ENCODE peak calls at places on chromosomes 3 and 15, in seven cellular contexts. One of them, this sample, is unnamed. For H3K27me3, the result is how much of the 10 kb centered on the place peaks cover.

GRCh38 chr3:146218880-146219866 is 31.7 kb downstream of the PLSCR4 start:
- DNase-seq in stomach: peak
- DNase-seq in CD4-positive, alpha-beta T cell: peak
- DNase-seq in Karpas-422: peak
- DNase-seq in mammary epithelial cell: no peak
- DNase-seq in colonic mucosa: peak
- DNase-seq in breast epithelium: no peak
- DNase-seq in this sample: no peak

GRCh38 chr3:102354818-102355515 is 79.8 kb upstream of the ZPLD1 start:
- DNase-seq in CD4-positive, alpha-beta T cell: no peak
- DNase-seq in colonic mucosa: no peak
- DNase-seq in Karpas-422: no peak
- DNase-seq in breast epithelium: no peak
- DNase-seq in stomach: no peak
- DNase-seq in mammary epithelial cell: peak
- DNase-seq in this sample: no peak

GRCh38 chr3:12135029-12135634 is 23.6 kb downstream of the TIMP4 start:
- DNase-seq in mammary epithelial cell: peak
- DNase-seq in colonic mucosa: peak
- DNase-seq in breast epithelium: peak
- DNase-seq in stomach: peak
- DNase-seq in Karpas-422: peak
- DNase-seq in CD4-positive, alpha-beta T cell: peak
- DNase-seq in this sample: peak

GRCh38 chr3:36992806-36993325 is at the start of gene EPM2AIP1:
- DNase-seq in colonic mucosa: no peak
- DNase-seq in mammary epithelial cell: no peak
- DNase-seq in stomach: no peak
- DNase-seq in Karpas-422: no peak
- DNase-seq in breast epithelium: no peak
- DNase-seq in CD4-positive, alpha-beta T cell: no peak
- DNase-seq in this sample: no peak

GRCh38 chr3:15860014-15860934 is 62.5 kb upstream of the ANKRD28 start:
- DNase-seq in mammary epithelial cell: peak
- DNase-seq in Karpas-422: peak
- DNase-seq in stomach: peak
- DNase-seq in colonic mucosa: peak
- DNase-seq in CD4-positive, alpha-beta T cell: no peak
- DNase-seq in breast epithelium: peak
- DNase-seq in this sample: peak

GRCh38 chr3:71875461-71875947 is 90.6 kb upstream of the PROK2 start:
- DNase-seq in stomach: peak
- DNase-seq in CD4-positive, alpha-beta T cell: peak
- DNase-seq in breast epithelium: peak
- DNase-seq in Karpas-422: peak
- DNase-seq in mammary epithelial cell: peak
- DNase-seq in colonic mucosa: peak
- DNase-seq in this sample: peak

GRCh38 chr15:70875001-70875782 is 17.0 kb downstream of the THAP10 start:
- DNase-seq in breast epithelium: no peak
- DNase-seq in CD4-positive, alpha-beta T cell: no peak
- DNase-seq in colonic mucosa: no peak
- DNase-seq in stomach: no peak
- DNase-seq in mammary epithelial cell: peak
- DNase-seq in Karpas-422: no peak
- DNase-seq in this sample: no peak

GRCh38 chr3:9183811-9184463 is 65.5 kb downstream of the SRGAP3 start:
- DNase-seq in CD4-positive, alpha-beta T cell: no peak
- DNase-seq in colonic mucosa: no peak
- DNase-seq in breast epithelium: no peak
- DNase-seq in mammary epithelial cell: no peak
- DNase-seq in stomach: no peak
- DNase-seq in Karpas-422: no peak
- DNase-seq in this sample: no peak

GRCh38 chr3:185065059-185065458 is 87.8 kb downstream of the C3orf70 start:
- DNase-seq in CD4-positive, alpha-beta T cell: no peak
- DNase-seq in colonic mucosa: no peak
- DNase-seq in mammary epithelial cell: no peak
- DNase-seq in breast epithelium: no peak
- DNase-seq in Karpas-422: no peak
- DNase-seq in stomach: no peak
- DNase-seq in this sample: no peak

GRCh38 chr15:90660195-90660995 is 56.8 kb upstream of the BLM start:
- DNase-seq in colonic mucosa: peak
- DNase-seq in CD4-positive, alpha-beta T cell: peak
- DNase-seq in mammary epithelial cell: peak
- DNase-seq in stomach: peak
- DNase-seq in Karpas-422: peak
- DNase-seq in breast epithelium: peak
- DNase-seq in this sample: peak

GRCh38 chr3:13595485-13595884 is 46.6 kb downstream of the FBLN2 start:
- DNase-seq in CD4-positive, alpha-beta T cell: no peak
- DNase-seq in mammary epithelial cell: no peak
- DNase-seq in colonic mucosa: no peak
- DNase-seq in breast epithelium: no peak
- DNase-seq in Karpas-422: no peak
- DNase-seq in stomach: no peak
- DNase-seq in this sample: no peak

GRCh38 chr3:8164145-8164544 is 337.5 kb upstream of the LMCD1 start:
- DNase-seq in Karpas-422: no peak
- DNase-seq in stomach: no peak
- DNase-seq in mammary epithelial cell: no peak
- DNase-seq in CD4-positive, alpha-beta T cell: no peak
- DNase-seq in breast epithelium: no peak
- DNase-seq in colonic mucosa: no peak
- DNase-seq in this sample: no peak

GRCh38 chr3:131223373-131224289 is 157.9 kb upstream of the NUDT16 start:
- DNase-seq in colonic mucosa: no peak
- DNase-seq in Karpas-422: no peak
- DNase-seq in mammary epithelial cell: no peak
- DNase-seq in stomach: no peak
- DNase-seq in CD4-positive, alpha-beta T cell: no peak
- DNase-seq in breast epithelium: no peak
- DNase-seq in this sample: no peak

GRCh38 chr15:51030649-51031316 is 63.9 kb downstream of the TNFAIP8L3 start:
- DNase-seq in Karpas-422: no peak
- DNase-seq in breast epithelium: no peak
- DNase-seq in colonic mucosa: no peak
- DNase-seq in CD4-positive, alpha-beta T cell: no peak
- DNase-seq in stomach: peak
- DNase-seq in mammary epithelial cell: peak
- DNase-seq in this sample: no peak

GRCh38 chr3:126985143-126985985 is 2.4 kb downstream of the PLXNA1 start:
- DNase-seq in stomach: no peak
- DNase-seq in breast epithelium: no peak
- DNase-seq in CD4-positive, alpha-beta T cell: no peak
- DNase-seq in colonic mucosa: no peak
- DNase-seq in mammary epithelial cell: no peak
- DNase-seq in Karpas-422: no peak
- DNase-seq in this sample: no peak

GRCh38 chr15:22967084-22967770 is 12.9 kb downstream of the CYFIP1 start:
- DNase-seq in mammary epithelial cell: no peak
- DNase-seq in Karpas-422: no peak
- DNase-seq in colonic mucosa: no peak
- DNase-seq in breast epithelium: no peak
- DNase-seq in CD4-positive, alpha-beta T cell: no peak
- DNase-seq in stomach: no peak
- DNase-seq in this sample: peak

GRCh38 chr3:72035606-72036005 is 250.7 kb upstream of the PROK2 start:
- DNase-seq in Karpas-422: no peak
- DNase-seq in breast epithelium: no peak
- DNase-seq in colonic mucosa: no peak
- DNase-seq in stomach: no peak
- DNase-seq in mammary epithelial cell: no peak
- DNase-seq in CD4-positive, alpha-beta T cell: no peak
- DNase-seq in this sample: no peak

GRCh38 chr15:47872869-47873301 is 155.6 kb downstream of the SEMA6D start:
- DNase-seq in Karpas-422: no peak
- DNase-seq in mammary epithelial cell: no peak
- DNase-seq in CD4-positive, alpha-beta T cell: no peak
- DNase-seq in colonic mucosa: no peak
- DNase-seq in stomach: no peak
- DNase-seq in breast epithelium: no peak
- DNase-seq in this sample: no peak

GRCh38 chr3:8891328-8891727 is 71.9 kb downstream of the RAD18 start:
- DNase-seq in breast epithelium: no peak
- DNase-seq in CD4-positive, alpha-beta T cell: no peak
- DNase-seq in Karpas-422: no peak
- DNase-seq in stomach: no peak
- DNase-seq in colonic mucosa: no peak
- DNase-seq in mammary epithelial cell: no peak
- DNase-seq in this sample: no peak

GRCh38 chr15:22922003-22922402 is 58.2 kb downstream of the CYFIP1 start:
- DNase-seq in stomach: no peak
- DNase-seq in breast epithelium: no peak
- DNase-seq in Karpas-422: no peak
- DNase-seq in CD4-positive, alpha-beta T cell: no peak
- DNase-seq in colonic mucosa: no peak
- DNase-seq in mammary epithelial cell: no peak
- DNase-seq in this sample: no peak

GRCh38 chr3:41682996-41683395 is 278.9 kb downstream of the ULK4 start:
- DNase-seq in mammary epithelial cell: peak
- DNase-seq in colonic mucosa: no peak
- DNase-seq in Karpas-422: no peak
- DNase-seq in breast epithelium: no peak
- DNase-seq in stomach: no peak
- DNase-seq in CD4-positive, alpha-beta T cell: no peak
- DNase-seq in this sample: no peak

GRCh38 chr3:14363379-14363778 is 39.0 kb upstream of the SLC6A6 start:
- DNase-seq in stomach: no peak
- DNase-seq in Karpas-422: no peak
- DNase-seq in breast epithelium: no peak
- DNase-seq in colonic mucosa: no peak
- DNase-seq in mammary epithelial cell: no peak
- DNase-seq in CD4-positive, alpha-beta T cell: no peak
- DNase-seq in this sample: no peak

GRCh38 chr15:44541282-44541958 is 4.5 kb downstream of the EIF3J start:
- DNase-seq in breast epithelium: no peak
- DNase-seq in CD4-positive, alpha-beta T cell: no peak
- DNase-seq in stomach: no peak
- DNase-seq in mammary epithelial cell: peak
- DNase-seq in Karpas-422: no peak
- DNase-seq in colonic mucosa: no peak
- DNase-seq in this sample: no peak

GRCh38 chr3:49005298-49005680 is 1.9 kb upstream of the WDR6 start:
- DNase-seq in Karpas-422: no peak
- DNase-seq in breast epithelium: no peak
- DNase-seq in mammary epithelial cell: no peak
- DNase-seq in CD4-positive, alpha-beta T cell: no peak
- DNase-seq in colonic mucosa: no peak
- DNase-seq in stomach: no peak
- DNase-seq in this sample: no peak

GRCh38 chr3:49004352-49005297 is 2.6 kb upstream of the WDR6 start:
- DNase-seq in breast epithelium: no peak
- DNase-seq in Karpas-422: no peak
- DNase-seq in CD4-positive, alpha-beta T cell: no peak
- DNase-seq in mammary epithelial cell: no peak
- DNase-seq in stomach: no peak
- DNase-seq in colonic mucosa: peak
- DNase-seq in this sample: peak

GRCh38 chr3:49006591-49007067 is 562 bp upstream of the WDR6 start:
- DNase-seq in breast epithelium: no peak
- DNase-seq in mammary epithelial cell: no peak
- DNase-seq in CD4-positive, alpha-beta T cell: no peak
- DNase-seq in colonic mucosa: peak
- DNase-seq in stomach: no peak
- DNase-seq in Karpas-422: no peak
- DNase-seq in this sample: no peak

GRCh38 chr3:49007068-49007770 is at the start of gene WDR6:
- DNase-seq in CD4-positive, alpha-beta T cell: peak
- DNase-seq in stomach: peak
- DNase-seq in Karpas-422: peak
- DNase-seq in colonic mucosa: peak
- DNase-seq in mammary epithelial cell: peak
- DNase-seq in breast epithelium: peak
- DNase-seq in this sample: peak

DNA sequence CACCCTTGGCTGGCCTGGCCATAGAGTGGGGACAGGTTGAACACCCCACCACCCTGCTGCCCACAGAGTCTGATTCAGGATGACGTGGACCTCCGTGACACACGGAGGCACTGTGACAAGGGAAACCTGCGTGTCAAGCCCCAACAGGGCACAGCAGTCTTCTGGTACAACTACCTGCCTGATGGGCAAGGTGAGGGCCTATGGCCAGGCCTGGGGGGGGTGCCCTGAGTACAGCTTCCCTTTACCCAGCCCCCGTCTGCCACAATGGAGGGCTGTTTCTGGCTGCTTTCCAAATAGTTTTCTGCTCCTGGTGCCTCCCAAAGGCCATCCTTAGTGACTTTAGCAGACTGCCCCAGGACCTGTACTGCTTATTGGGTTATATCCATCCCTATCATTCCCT is 1.2 kb upstream of the WDR6 start:
- DNase-seq in stomach: no peak
- DNase-seq in CD4-positive, alpha-beta T cell: no peak
- DNase-seq in Karpas-422: no peak
- DNase-seq in breast epithelium: no peak
- DNase-seq in colonic mucosa: no peak
- DNase-seq in mammary epithelial cell: no peak
- DNase-seq in this sample: no peak
- H3K27me3 ChIP-seq in stomach: under half
- H3K27me3 ChIP-seq in CD4-positive, alpha-beta T cell: under half
- H3K27me3 ChIP-seq in Karpas-422: under half
- H3K27me3 ChIP-seq in breast epithelium: under half
- H3K27me3 ChIP-seq in colonic mucosa: under half
- H3K27me3 ChIP-seq in mammary epithelial cell: under half
- H3K27me3 ChIP-seq in this sample: under half

GRCh38 chr3:173111321-173111720 is 29.7 kb downstream of the SPATA16 start:
- DNase-seq in CD4-positive, alpha-beta T cell: no peak
- DNase-seq in colonic mucosa: no peak
- DNase-seq in Karpas-422: no peak
- DNase-seq in breast epithelium: no peak
- DNase-seq in stomach: no peak
- DNase-seq in mammary epithelial cell: no peak
- DNase-seq in this sample: no peak
- H3K27me3 ChIP-seq in CD4-positive, alpha-beta T cell: under half
- H3K27me3 ChIP-seq in colonic mucosa: under half
- H3K27me3 ChIP-seq in Karpas-422: under half
- H3K27me3 ChIP-seq in breast epithelium: under half
- H3K27me3 ChIP-seq in stomach: under half
- H3K27me3 ChIP-seq in mammary epithelial cell: under half
- H3K27me3 ChIP-seq in this sample: under half

DNA sequence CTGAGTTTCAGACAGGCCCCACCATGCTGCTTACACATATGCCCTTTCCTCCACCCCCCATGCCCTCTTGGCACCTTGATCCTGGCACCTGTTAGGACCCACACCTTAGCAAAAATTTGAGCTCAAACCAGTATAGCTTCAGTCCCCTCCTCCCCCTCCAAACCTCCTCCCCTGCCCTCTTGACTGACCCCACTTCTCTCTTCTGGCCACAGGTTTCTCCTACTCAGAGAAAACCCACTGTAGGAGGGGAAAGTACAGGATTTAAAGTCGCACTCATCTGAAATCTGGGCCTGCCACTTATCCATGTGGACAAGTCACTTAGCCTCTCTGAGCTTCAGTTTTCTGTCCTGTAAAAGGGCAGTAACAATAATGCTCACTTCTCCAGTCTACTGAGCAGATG is 142.8 kb downstream of the MEGF11 start:
- DNase-seq in colonic mucosa: no peak
- DNase-seq in stomach: no peak
- DNase-seq in breast epithelium: no peak
- DNase-seq in mammary epithelial cell: no peak
- DNase-seq in CD4-positive, alpha-beta T cell: no peak
- DNase-seq in Karpas-422: no peak
- DNase-seq in this sample: no peak
- H3K27me3 ChIP-seq in colonic mucosa: under half
- H3K27me3 ChIP-seq in stomach: under half
- H3K27me3 ChIP-seq in breast epithelium: under half
- H3K27me3 ChIP-seq in mammary epithelial cell: under half
- H3K27me3 ChIP-seq in CD4-positive, alpha-beta T cell: under half
- H3K27me3 ChIP-seq in Karpas-422: under half
- H3K27me3 ChIP-seq in this sample: under half

GRCh38 chr15:58060575-58060974 is 4.9 kb downstream of the ALDH1A2 start:
- DNase-seq in Karpas-422: no peak
- DNase-seq in mammary epithelial cell: no peak
- DNase-seq in CD4-positive, alpha-beta T cell: no peak
- DNase-seq in stomach: no peak
- DNase-seq in colonic mucosa: no peak
- DNase-seq in breast epithelium: no peak
- DNase-seq in this sample: no peak
- H3K27me3 ChIP-seq in Karpas-422: under half
- H3K27me3 ChIP-seq in mammary epithelial cell: under half
- H3K27me3 ChIP-seq in CD4-positive, alpha-beta T cell: half or more
- H3K27me3 ChIP-seq in stomach: under half
- H3K27me3 ChIP-seq in colonic mucosa: under half
- H3K27me3 ChIP-seq in breast epithelium: under half
- H3K27me3 ChIP-seq in this sample: under half

This sample was measured in Peyer's patch.